ENCODE peak calls at places on chromosome 19, in four cellular contexts. G, R, U and L are unnamed samples.

GRCh38 chr19:13095393-13095784 is 7.3 kb downstream of the LYL1 start:
- DNase-seq in G (no peak), R (no peak), U (no peak), L (no peak)

GRCh38 chr19:58330458-58330857 is 3.7 kb downstream of the ZSCAN22 start:
- DNase-seq in G (no peak), R (no peak), U (peak), L (no peak)

GRCh38 chr19:4559569-4559968 is at the start of gene SEMA6B:
- DNase-seq in G (no peak), R (no peak), U (no peak), L (no peak)

GRCh38 chr19:41205995-41206394 is 13.0 kb downstream of the CYP2S1 start:
- DNase-seq in G (no peak), R (no peak), U (no peak), L (no peak)

GRCh38 chr19:48513289-48514122 is 1.9 kb upstream of the LMTK3 start:
- DNase-seq in G (no peak), R (peak), U (peak), L (peak)

GRCh38 chr19:48737360-48737998 is 2.9 kb downstream of the RASIP1 start:
- DNase-seq in G (no peak), R (no peak), U (peak), L (peak)

GRCh38 chr19:3471954-3472655 is 8.2 kb downstream of the SMIM24 start:
- DNase-seq in G (no peak), R (no peak), U (peak), L (peak)

GRCh38 chr19:38869160-38869835 is 8.8 kb downstream of the RINL start:
- DNase-seq in G (no peak), R (no peak), U (no peak), L (no peak)

GRCh38 chr19:2167896-2168618 is 4.3 kb downstream of the DOT1L start:
- DNase-seq in G (peak), R (peak), U (peak), L (no peak)

GRCh38 chr19:31699421-31699820 is 350.2 kb upstream of the TSHZ3 start:
- DNase-seq in G (no peak), R (no peak), U (no peak), L (no peak)

GRCh38 chr19:3653865-3654513 is 27.4 kb upstream of the CACTIN start:
- DNase-seq in G (no peak), R (no peak), U (no peak), L (no peak)

GRCh38 chr19:4379383-4380253 is 20.7 kb downstream of the SH3GL1 start:
- DNase-seq in G (peak), R (no peak), U (no peak), L (no peak)

GRCh38 chr19:46049597-46049996 is 8.8 kb upstream of the IGFL4 start:
- DNase-seq in G (no peak), R (no peak), U (no peak), L (no peak)

GRCh38 chr19:45900661-45901431 is 1.6 kb downstream of the MYPOP start:
- DNase-seq in G (no peak), R (no peak), U (no peak), L (no peak)

GRCh38 chr19:42068756-42069571 is 1.0 kb downstream of the GRIK5 start:
- DNase-seq in G (no peak), R (no peak), U (no peak), L (no peak)

GRCh38 chr19:2426661-2427322 is 594 bp downstream of the TIMM13 start:
- DNase-seq in G (no peak), R (peak), U (peak), L (peak)

GRCh38 chr19:55624109-55625003 is at the start of gene ZNF784:
- DNase-seq in G (no peak), R (peak), U (peak), L (peak)

GRCh38 chr19:48965033-48965805 is at the start of gene FTL:
- DNase-seq in G (peak), R (peak), U (peak), L (peak)

GRCh38 chr19:56383826-56384605 is 9.3 kb downstream of the ZNF582 start:
- DNase-seq in G (no peak), R (no peak), U (no peak), L (no peak)

GRCh38 chr19:18401580-18402112 is 4.2 kb upstream of the LRRC25 start:
- DNase-seq in G (no peak), R (peak), U (peak), L (peak)

GRCh38 chr19:46616631-46617322 is 8.1 kb downstream of the PTGIR start:
- DNase-seq in G (no peak), R (peak), U (peak), L (peak)

GRCh38 chr19:5321851-5322681 is 18.5 kb downstream of the PTPRS start:
- DNase-seq in G (peak), R (no peak), U (peak), L (no peak)

GRCh38 chr19:52749780-52750179 is 14.9 kb upstream of the ZNF611 start:
- DNase-seq in G (no peak), R (no peak), U (no peak), L (no peak)

GRCh38 chr19:14371321-14371821 is 9.9 kb upstream of the ADGRE5 start:
- DNase-seq in G (no peak), R (no peak), U (no peak), L (no peak)

GRCh38 chr19:42352216-42352892 is 26.9 kb downstream of the MEGF8 start:
- DNase-seq in G (no peak), R (no peak), U (peak), L (no peak)

GRCh38 chr19:56270676-56271075 is 1.9 kb upstream of the EDDM13 start:
- DNase-seq in G (no peak), R (no peak), U (no peak), L (no peak)

GRCh38 chr19:38173324-38174041 is 50.5 kb downstream of the DPF1 start:
- DNase-seq in G (no peak), R (no peak), U (no peak), L (no peak)

GRCh38 chr19:49362048-49362925 is at the start of gene TEAD2:
- DNase-seq in G (no peak), R (peak), U (peak), L (peak)

GRCh38 chr19:13055213-13056051 is 47.2 kb downstream of the LYL1 start:
- DNase-seq in G (no peak), R (no peak), U (no peak), L (no peak)

GRCh38 chr19:5567360-5567970 is at the start of gene TINCR:
- DNase-seq in G (no peak), R (no peak), U (no peak), L (peak)

GRCh38 chr19:22422220-22422619 is at the start of gene ZNF98:
- DNase-seq in G (no peak), R (no peak), U (no peak), L (no peak)

GRCh38 chr19:28465317-28466086 is 747.4 kb downstream of the UQCRFS1 start:
- DNase-seq in G (no peak), R (no peak), U (no peak), L (no peak)

GRCh38 chr19:28463493-28464053 is 749.4 kb downstream of the UQCRFS1 start:
- DNase-seq in G (no peak), R (no peak), U (no peak), L (no peak)

GRCh38 chr19:28469544-28469943 is 743.4 kb downstream of the UQCRFS1 start:
- DNase-seq in G (no peak), R (no peak), U (no peak), L (no peak)

GRCh38 chr19:28468701-28469459 is 744.1 kb downstream of the UQCRFS1 start:
- DNase-seq in G (no peak), R (no peak), U (no peak), L (no peak)

DNA sequence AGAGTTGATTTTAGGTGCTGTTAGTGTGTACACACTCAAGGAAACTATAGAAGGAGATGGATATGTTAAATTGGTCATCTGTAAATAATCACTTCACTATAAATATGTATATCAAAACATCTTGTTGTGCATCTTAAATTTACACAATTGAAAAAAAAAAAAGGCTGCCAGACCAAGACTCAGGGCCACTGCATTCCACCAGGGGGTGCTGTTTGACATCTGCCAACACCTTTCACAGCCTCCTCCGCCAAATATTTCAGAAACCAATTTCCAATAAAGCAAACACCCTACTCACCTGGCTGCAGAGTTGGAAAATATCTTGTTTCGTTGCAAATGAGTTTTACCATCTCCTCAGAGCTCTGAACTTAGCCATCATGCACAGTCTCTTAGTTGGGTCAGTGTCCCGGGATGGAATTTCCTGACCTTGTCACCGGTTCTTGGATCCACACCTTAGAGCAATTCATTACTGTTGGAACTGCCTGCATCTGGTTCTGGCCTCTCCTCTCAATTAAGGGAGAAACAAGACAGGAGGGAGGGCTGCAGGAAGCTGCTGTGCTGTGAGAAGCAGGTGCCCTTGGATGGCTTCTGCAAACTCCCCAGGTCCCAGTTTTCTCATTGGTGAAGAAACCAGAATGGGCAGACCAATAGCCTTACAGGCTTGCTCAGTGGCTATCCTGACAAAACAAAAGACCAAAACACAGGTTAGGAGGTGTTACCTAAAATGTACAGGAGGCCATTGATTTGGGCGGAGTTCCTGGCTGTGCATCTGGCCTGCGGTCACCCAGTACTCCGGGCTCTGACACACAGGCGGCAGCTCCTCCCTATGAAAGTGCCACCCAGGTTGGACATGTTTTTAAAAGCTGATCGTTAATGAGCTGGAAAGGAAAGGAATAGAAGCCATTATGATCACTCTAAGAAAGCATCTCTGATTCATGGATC is 746.6 kb downstream of the UQCRFS1 start:
- DNase-seq in G (no peak), R (peak), U (peak), L (peak)
- TF ChIP-seq FOXK2 in G (no peak), R (no peak), U (no peak), L (no peak)

GRCh38 chr19:16581145-16581970 is 9.1 kb upstream of the SLC35E1 start:
- DNase-seq in G (no peak), R (no peak), U (peak), L (no peak)

GRCh38 chr19:16584825-16585801 is 12.9 kb upstream of the SLC35E1 start:
- DNase-seq in G (no peak), R (no peak), U (peak), L (no peak)

GRCh38 chr19:16585808-16586476 is 13.7 kb upstream of the SLC35E1 start:
- DNase-seq in G (peak), R (no peak), U (no peak), L (no peak)

GRCh38 chr19:16581971-16582343 is 9.7 kb upstream of the SLC35E1 start:
- DNase-seq in G (no peak), R (no peak), U (no peak), L (no peak)

GRCh38 chr19:16582486-16583261 is 10.5 kb upstream of the SLC35E1 start:
- DNase-seq in G (no peak), R (no peak), U (no peak), L (no peak)
- TF ChIP-seq SP1 in G (no peak), R (no peak), U (no peak), L (no peak)

DNA sequence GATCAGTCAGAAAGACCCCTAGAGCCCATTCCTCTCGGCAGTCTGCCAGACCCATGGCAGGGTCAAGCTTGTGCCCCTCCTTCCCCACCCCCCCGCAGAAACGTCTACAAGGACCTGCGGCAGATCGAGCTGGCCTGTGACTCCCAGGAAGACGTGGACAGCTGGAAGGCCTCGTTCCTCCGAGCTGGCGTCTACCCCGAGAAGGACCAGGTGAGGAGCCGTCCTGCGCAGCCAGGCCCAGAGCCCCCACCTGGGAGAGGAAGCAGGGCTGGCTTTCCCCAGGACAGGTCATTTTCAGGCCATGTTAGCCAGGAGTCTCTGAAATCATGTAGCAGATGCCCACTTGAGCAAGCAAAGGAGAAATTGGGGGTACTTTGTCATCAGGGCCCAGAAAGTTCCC is 12.3 kb downstream of the TMED1 start:
- DNase-seq in G (no peak), R (no peak), U (no peak), L (no peak)
- TF ChIP-seq FOXK2 in G (no peak), R (no peak), U (no peak), L (no peak)

GRCh38 chr19:54407780-54408179 is 7.5 kb upstream of the TTYH1 start:
- DNase-seq in G (no peak), R (no peak), U (no peak), L (no peak)
- TF ChIP-seq SP1 in G (no peak), R (no peak), U (no peak), L (no peak)

GRCh38 chr19:29387586-29387985 is 138.2 kb upstream of the VSTM2B start:
- DNase-seq in G (no peak), R (no peak), U (no peak), L (no peak)

GRCh38 chr19:29383696-29384095 is 142.1 kb upstream of the VSTM2B start:
- DNase-seq in G (no peak), R (no peak), U (no peak), L (no peak)

GRCh38 chr19:29385191-29385795 is 140.5 kb upstream of the VSTM2B start:
- DNase-seq in G (no peak), R (no peak), U (no peak), L (no peak)

GRCh38 chr19:29381353-29382203 is 144.2 kb upstream of the VSTM2B start:
- DNase-seq in G (no peak), R (no peak), U (no peak), L (no peak)

GRCh38 chr19:29384676-29385075 is 141.1 kb upstream of the VSTM2B start:
- DNase-seq in G (no peak), R (no peak), U (no peak), L (no peak)
- TF ChIP-seq FOXK2 in G (no peak), R (no peak), U (no peak), L (no peak)

GRCh38 chr19:35266904-35267817 is 1.6 kb upstream of the USF2 start:
- DNase-seq in G (no peak), R (no peak), U (peak), L (no peak)
- TF ChIP-seq SP1 in G (no peak), R (no peak), U (peak), L (no peak)

DNA sequence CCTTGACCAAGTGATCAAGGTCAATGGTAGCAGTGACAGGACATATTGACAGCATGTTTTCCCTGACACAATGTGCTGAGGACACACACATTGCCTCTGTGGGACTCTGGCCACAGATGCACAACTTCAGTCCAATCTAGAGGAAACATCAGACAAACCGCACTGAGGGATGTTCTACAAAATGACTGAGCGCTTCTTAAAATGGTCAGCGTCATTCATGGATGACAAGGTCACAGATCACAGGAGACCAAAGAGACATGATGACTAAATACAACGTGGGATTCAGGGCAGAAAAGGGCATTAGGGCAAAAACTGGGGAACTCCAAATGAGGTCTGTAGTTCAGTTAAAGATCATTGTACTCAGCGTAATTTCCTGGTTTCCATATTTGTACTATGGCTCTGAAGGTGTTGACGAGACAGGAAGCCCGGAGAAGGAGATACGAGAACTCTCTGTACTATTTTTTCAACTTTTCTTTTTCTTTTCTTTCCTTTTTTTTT is 20.6 kb downstream of the PBX4 start:
- DNase-seq in G (peak), R (peak), U (peak), L (no peak)
- TF ChIP-seq FOXK2 in G (no peak), R (no peak), U (no peak), L (no peak)

DNA sequence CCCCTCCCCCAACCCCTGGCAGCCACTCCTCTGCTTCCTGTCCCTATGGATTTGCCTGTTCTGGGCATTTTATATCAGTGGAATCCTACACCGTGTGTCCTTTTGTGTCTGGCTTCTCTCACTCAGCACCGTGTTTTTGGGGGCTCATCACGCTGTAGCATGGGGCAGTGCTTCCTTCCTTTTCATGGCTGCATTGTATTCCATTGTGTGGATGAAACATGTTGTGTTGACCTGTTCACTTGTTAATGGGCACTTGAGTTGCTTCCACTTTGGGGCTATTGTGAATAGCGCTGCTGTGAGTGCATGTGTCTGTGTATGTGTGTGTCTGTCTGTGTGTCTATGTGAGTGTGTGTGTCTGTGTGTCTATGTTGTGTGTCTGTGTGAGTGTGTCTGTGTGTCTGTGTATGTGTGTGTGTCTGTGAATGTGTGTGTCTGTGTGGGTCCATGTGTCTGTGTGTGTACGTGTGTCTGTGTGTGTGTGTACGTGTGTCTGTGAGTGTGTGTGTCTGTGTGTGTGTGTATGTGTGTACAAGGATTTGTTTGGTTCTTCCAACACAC is 57.2 kb downstream of the AP1M1 start:
- DNase-seq in G (no peak), R (no peak), U (no peak), L (no peak)
- TF ChIP-seq SP1 in G (no peak), R (no peak), U (no peak), L (no peak)